ENCODE peak calls at places on chromosomes 6 and 20, in six cellular contexts. Z is GM12891, I is H1, A is HepG2, R is GM12878, X is K562. V is an unnamed sample.

GRCh38 chr20:50376179-50376887 is 133.8 kb upstream of the PTPN1 start:
- DNase-seq in Z (no peak), A (no peak), I (no peak), X (no peak), R (no peak), V (no peak)

GRCh38 chr6:165515963-165516624 is 146.9 kb downstream of the PDE10A start:
- DNase-seq in Z (no peak), X (no peak), I (no peak), A (no peak), R (no peak), V (no peak)

GRCh38 chr6:17705428-17705777 is 1.3 kb downstream of the NUP153 start:
- DNase-seq in R (no peak), Z (no peak), X (peak), A (peak), I (no peak), V (no peak)

GRCh38 chr20:32168184-32168910 is 39.2 kb downstream of the PLAGL2 start:
- DNase-seq in A (peak), X (no peak), R (no peak), Z (no peak), I (no peak), V (no peak)

GRCh38 chr6:17986656-17987575 is 519 bp downstream of the KIF13A start:
- DNase-seq in I (peak), Z (no peak), A (peak), X (peak), R (no peak), V (peak)

GRCh38 chr20:50242863-50243609 is 52.4 kb downstream of the CEBPB start:
- DNase-seq in A (peak), X (no peak), Z (no peak), R (no peak), I (no peak), V (no peak)

GRCh38 chr20:39825950-39826349 is 863.1 kb downstream of the MAFB start:
- DNase-seq in Z (no peak), A (no peak), R (peak), I (no peak), X (no peak), V (no peak)

GRCh38 chr20:13749811-13750210 is 34.9 kb downstream of the ESF1 start:
- DNase-seq in A (no peak), X (no peak), R (no peak), Z (no peak), I (no peak), V (no peak)

GRCh38 chr6:166173292-166173951 is 5.8 kb upstream of the TBXT start:
- DNase-seq in X (no peak), A (no peak), Z (no peak), I (no peak), R (peak), V (no peak)

GRCh38 chr6:84224251-84224650 is 3.2 kb downstream of the CEP162 start:
- DNase-seq in A (no peak), I (no peak), Z (no peak), X (no peak), R (no peak), V (no peak)

GRCh38 chr6:27422651-27423332 is 34.2 kb downstream of the ZNF391 start:
- DNase-seq in X (no peak), Z (no peak), A (no peak), R (no peak), I (peak), V (no peak)

DNA sequence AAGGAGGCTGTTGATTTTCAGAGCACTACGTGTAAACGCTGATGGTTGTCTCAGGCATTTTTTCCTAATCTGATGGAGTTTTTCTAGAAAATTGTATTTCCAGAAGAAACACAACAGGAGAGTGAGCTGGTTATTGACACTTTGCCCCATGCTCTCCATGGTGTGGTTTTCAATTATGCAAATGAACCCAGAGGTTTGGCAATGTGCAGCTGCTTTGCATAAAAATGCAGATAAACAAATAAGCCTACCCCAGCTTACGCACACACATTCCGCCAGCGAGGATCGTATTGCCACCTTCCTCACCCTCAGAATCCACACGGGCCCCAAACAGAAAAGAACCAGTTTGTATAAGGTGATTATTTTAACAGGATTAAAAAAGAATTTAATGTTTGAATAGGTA is 45.1 kb upstream of the FRMD1 start:
- DNase-seq in R (no peak), I (no peak), Z (no peak), A (no peak), X (no peak), V (no peak)
- TF ChIP-seq POLR2A in R (no peak), I (no peak), Z (no peak), A (no peak), X (no peak), V (no peak)

DNA sequence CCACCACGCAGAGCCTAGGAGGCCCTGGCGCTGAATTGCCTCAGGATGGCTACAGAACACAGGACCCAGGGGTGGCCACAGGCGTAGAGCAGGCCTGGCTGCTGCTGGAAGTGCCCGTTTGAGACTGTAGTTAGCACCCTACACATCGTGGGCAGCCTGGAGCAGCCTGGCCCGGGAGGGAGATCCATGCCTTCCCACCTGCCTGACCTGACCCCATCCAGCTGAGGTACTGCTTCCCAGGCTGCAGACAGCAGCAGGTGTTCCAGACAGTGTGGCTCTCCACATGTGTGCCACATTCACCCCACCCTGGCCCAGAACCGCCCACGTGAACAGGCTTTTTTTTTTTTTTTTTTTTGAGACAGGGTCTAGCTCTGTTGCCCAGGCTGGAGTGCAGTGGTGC is 20.9 kb upstream of the MAP1LC3A start:
- DNase-seq in I (no peak), A (no peak), X (no peak), R (no peak), Z (no peak), V (no peak)
- TF ChIP-seq TAF1 in I (no peak), A (no peak), X (no peak), R (no peak), Z (no peak), V (no peak)

GRCh38 chr20:59835448-59836395 is 97.7 kb downstream of the SYCP2 start:
- DNase-seq in X (no peak), I (peak), R (no peak), A (no peak), Z (no peak), V (no peak)
- TF ChIP-seq POLR2AphosphoS5 in X (no peak), I (no peak), R (no peak), A (no peak), Z (no peak), V (no peak)

GRCh38 chr6:87151786-87152527 is 3.4 kb upstream of the ZNF292 start:
- DNase-seq in X (no peak), Z (peak), R (no peak), A (no peak), I (peak), V (peak)

GRCh38 chr6:87152528-87152950 is 2.8 kb upstream of the ZNF292 start:
- DNase-seq in I (peak), X (no peak), R (no peak), A (no peak), Z (no peak), V (no peak)

GRCh38 chr6:87155920-87156600 is 695 bp downstream of the ZNF292 start:
- DNase-seq in X (peak), Z (no peak), I (peak), R (no peak), A (peak), V (no peak)

GRCh38 chr6:87154641-87155271 is 609 bp upstream of the ZNF292 start:
- DNase-seq in R (peak), Z (peak), I (no peak), A (no peak), X (peak), V (peak)

GRCh38 chr6:87155272-87155919 is at the start of gene ZNF292:
- DNase-seq in Z (peak), X (peak), A (peak), I (peak), R (peak), V (peak)
- TF ChIP-seq POLR2A in Z (peak), X (peak), A (no peak), I (peak), R (peak), V (no peak)

GRCh38 chr20:7650481-7650880 is 289.8 kb downstream of the HAO1 start:
- DNase-seq in R (no peak), X (no peak), A (no peak), I (no peak), Z (no peak), V (no peak)

GRCh38 chr20:7654231-7654630 is 286.0 kb downstream of the HAO1 start:
- DNase-seq in I (no peak), X (no peak), A (no peak), Z (no peak), R (no peak), V (no peak)

GRCh38 chr20:7650081-7650480 is 290.2 kb downstream of the HAO1 start:
- DNase-seq in X (no peak), R (no peak), A (no peak), Z (no peak), I (no peak), V (no peak)
- TF ChIP-seq TAF1 in X (no peak), R (no peak), A (no peak), Z (no peak), I (no peak), V (no peak)

DNA sequence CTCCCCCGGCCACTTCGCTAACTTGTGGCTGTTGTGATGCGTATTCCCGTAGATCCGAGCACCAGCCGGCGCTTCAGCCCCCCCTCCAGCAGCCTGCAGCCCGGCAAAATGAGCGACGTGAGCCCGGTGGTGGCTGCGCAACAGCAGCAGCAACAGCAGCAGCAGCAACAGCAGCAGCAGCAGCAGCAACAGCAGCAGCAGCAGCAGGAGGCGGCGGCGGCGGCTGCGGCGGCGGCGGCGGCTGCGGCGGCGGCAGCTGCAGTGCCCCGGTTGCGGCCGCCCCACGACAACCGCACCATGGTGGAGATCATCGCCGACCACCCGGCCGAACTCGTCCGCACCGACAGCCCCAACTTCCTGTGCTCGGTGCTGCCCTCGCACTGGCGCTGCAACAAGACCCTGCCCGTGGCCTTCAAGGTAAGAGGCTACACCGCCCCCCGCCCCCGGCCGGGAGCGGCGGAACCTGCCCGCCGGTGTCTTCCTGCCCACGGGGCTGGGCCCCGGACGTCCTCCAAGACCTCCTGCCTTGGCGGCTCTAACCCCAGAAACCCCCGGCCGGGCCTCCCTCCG is 44.9 kb upstream of the SUPT3H start:
- DNase-seq in A (no peak), Z (no peak), R (no peak), I (no peak), X (no peak), V (no peak)
- TF ChIP-seq POLR2AphosphoS5 in A (no peak), Z (no peak), R (no peak), I (no peak), X (no peak), V (no peak)

GRCh38 chr20:37542281-37542680 is 14.6 kb upstream of the BLCAP start:
- DNase-seq in I (no peak), A (peak), Z (no peak), X (no peak), R (no peak), V (no peak)
- TF ChIP-seq POLR2A in I (no peak), A (no peak), Z (no peak), X (no peak), R (no peak), V (no peak)

GRCh38 chr6:4930025-4930692 is 73.7 kb downstream of the RPP40 start:
- DNase-seq in Z (no peak), I (peak), A (no peak), R (no peak), X (no peak), V (no peak)
- TF ChIP-seq TAF1 in Z (no peak), I (no peak), A (no peak), R (no peak), X (no peak), V (no peak)

GRCh38 chr6:112018619-112019416 is 35.1 kb upstream of the CCN6 start:
- DNase-seq in I (no peak), A (peak), R (no peak), X (no peak), Z (no peak), V (no peak)
- TF ChIP-seq POLR2AphosphoS5 in I (no peak), A (no peak), R (no peak), X (no peak), Z (no peak), V (no peak)

V was measured in GM12892.